ENCODE peak calls at places on chromosomes 3 and 15, in five cellular contexts. R is K562, S is HepG2, T is H1, G is GM12878. U is an unnamed sample.

GRCh38 chr3:15241341-15241740 is 35.3 kb downstream of the CAPN7 start:
- DNase-seq in R (peak), S (no peak), T (no peak), G (no peak), U (peak)

GRCh38 chr3:186510374-186511079 is 33.7 kb downstream of the CRYGS start:
- DNase-seq in R (no peak), S (no peak), T (no peak), G (no peak), U (no peak)

GRCh38 chr3:120678331-120678845 is 3.7 kb downstream of the HGD start:
- DNase-seq in R (no peak), S (peak), T (no peak), G (peak), U (peak)

GRCh38 chr3:178244653-178245384 is 291.4 kb upstream of the KCNMB2 start:
- DNase-seq in R (no peak), S (no peak), T (no peak), G (no peak), U (no peak)

GRCh38 chr15:58517252-58517681 is 85.5 kb downstream of the LIPC start:
- DNase-seq in R (peak), S (no peak), T (no peak), G (peak), U (peak)

GRCh38 chr3:71048948-71049347 is 534.6 kb downstream of the FOXP1 start:
- DNase-seq in R (no peak), S (peak), T (no peak), G (no peak), U (peak)

GRCh38 chr3:150146891-150147761 is 176.4 kb upstream of the PFN2 start:
- DNase-seq in R (no peak), S (no peak), T (no peak), G (no peak), U (no peak)

GRCh38 chr15:48861813-48862431 is 16.0 kb upstream of the EID1 start:
- DNase-seq in R (peak), S (peak), T (no peak), G (no peak), U (peak)

GRCh38 chr15:57592426-57592825 is 722 bp downstream of the MYZAP start:
- DNase-seq in R (no peak), S (no peak), T (no peak), G (no peak), U (no peak)

GRCh38 chr3:38649500-38650247 is at the start of gene SCN5A:
- DNase-seq in R (peak), S (no peak), T (peak), G (no peak), U (peak)

GRCh38 chr3:41726891-41727290 is 235.0 kb downstream of the ULK4 start:
- DNase-seq in R (no peak), S (no peak), T (no peak), G (no peak), U (no peak)

GRCh38 chr3:194872669-194872977 is 186.9 kb downstream of the FAM43A start:
- DNase-seq in R (no peak), S (no peak), T (no peak), G (no peak), U (no peak)

GRCh38 chr3:173770011-173770410 is 372.5 kb downstream of the NLGN1 start:
- DNase-seq in R (no peak), S (no peak), T (no peak), G (no peak), U (no peak)

GRCh38 chr15:66592505-66593218 is 26.9 kb upstream of the LCTL start:
- DNase-seq in R (peak), S (no peak), T (no peak), G (no peak), U (no peak)

GRCh38 chr3:150365132-150365604 is 42.9 kb upstream of the TSC22D2 start:
- DNase-seq in R (peak), S (no peak), T (no peak), G (peak), U (no peak)

GRCh38 chr15:73959012-73959581 is 32.8 kb downstream of the LOXL1 start:
- DNase-seq in R (no peak), S (no peak), T (no peak), G (no peak), U (no peak)

GRCh38 chr15:49182128-49182527 is 12.1 kb downstream of the GALK2 start:
- DNase-seq in R (no peak), S (no peak), T (no peak), G (no peak), U (no peak)

GRCh38 chr3:142275856-142276255 is 50.5 kb upstream of the GK5 start:
- DNase-seq in R (no peak), S (no peak), T (no peak), G (no peak), U (no peak)

GRCh38 chr3:66038726-66039589 is at the start of gene MAGI1:
- DNase-seq in R (peak), S (peak), T (peak), G (no peak), U (peak)
- TF ChIP-seq POLR2A in R (no peak), S (peak), T (peak), G (no peak), U (peak)

GRCh38 chr3:160403028-160403545 is 3.6 kb downstream of the SMC4 start:
- DNase-seq in R (no peak), S (no peak), T (no peak), G (no peak), U (no peak)
- TF ChIP-seq USF2 in R (no peak), S (no peak), T (no peak), G (no peak), U (no peak)

GRCh38 chr3:158447408-158447807 is 123.6 kb upstream of the MLF1 start:
- DNase-seq in R (no peak), S (no peak), T (no peak), G (no peak), U (no peak)
- TF ChIP-seq KDM1A in R (no peak), S (no peak), T (no peak), G (no peak), U (no peak)

GRCh38 chr15:64156652-64157331 is 5.3 kb downstream of the SNX22 start:
- DNase-seq in R (no peak), S (no peak), T (no peak), G (no peak), U (no peak)

GRCh38 chr15:64155802-64156651 is 4.5 kb downstream of the SNX22 start:
- DNase-seq in R (no peak), S (no peak), T (no peak), G (no peak), U (no peak)

GRCh38 chr15:64152507-64153387 is 1.2 kb downstream of the SNX22 start:
- DNase-seq in R (no peak), S (no peak), T (peak), G (no peak), U (no peak)

GRCh38 chr15:64151727-64152506 is at the start of gene SNX22:
- DNase-seq in R (no peak), S (no peak), T (peak), G (no peak), U (no peak)

GRCh38 chr15:64153480-64154367 is 2.2 kb downstream of the SNX22 start:
- DNase-seq in R (peak), S (peak), T (peak), G (peak), U (peak)
- TF ChIP-seq POLR2A in R (peak), S (peak), T (peak), G (peak), U (peak)

DNA sequence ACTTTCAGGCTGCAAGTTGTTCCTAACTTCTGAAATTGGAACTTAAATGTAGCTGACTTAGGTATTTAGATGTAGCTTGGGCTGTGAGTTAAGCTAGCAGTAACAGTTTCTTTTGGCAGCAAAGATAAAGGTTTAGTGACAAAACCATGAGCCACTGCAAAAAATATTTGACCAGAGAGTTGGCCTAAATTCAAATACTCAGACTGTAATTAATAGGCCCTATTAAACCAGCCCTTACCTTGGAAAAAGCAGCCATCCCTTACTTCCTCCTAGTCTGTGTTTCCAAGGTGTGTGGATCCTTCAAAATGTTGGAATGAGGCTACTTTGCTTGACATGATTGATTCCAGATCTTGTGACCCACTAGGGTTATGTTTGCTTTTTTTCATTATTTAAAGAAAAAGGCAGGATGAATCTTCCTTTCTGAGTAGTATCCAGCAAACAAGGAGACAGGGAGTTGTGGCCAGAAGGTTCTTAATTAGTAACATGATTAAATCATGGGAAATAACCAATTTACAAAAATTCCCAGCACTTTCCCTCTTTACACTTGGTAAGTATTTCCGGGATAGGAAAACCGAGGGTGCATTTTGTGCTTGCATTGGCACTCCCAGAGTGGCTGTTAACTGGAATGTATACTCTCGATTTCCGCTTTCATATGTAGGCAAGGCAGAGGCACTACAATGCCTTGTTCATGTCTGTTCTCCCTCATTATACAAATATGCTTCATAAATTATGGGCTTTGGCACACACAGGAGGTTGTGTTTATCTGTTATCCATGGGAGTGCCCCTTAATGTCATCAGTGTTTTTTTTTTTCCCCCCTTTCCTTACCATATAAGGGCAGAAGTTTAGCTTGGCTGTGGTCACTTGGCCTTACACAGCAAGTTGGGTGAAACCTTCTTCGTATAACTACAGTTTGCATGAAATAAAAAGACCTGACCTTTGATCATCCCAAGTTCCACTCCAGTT is 8.5 kb downstream of the TPM1 start:
- DNase-seq in R (peak), S (peak), T (no peak), G (no peak), U (no peak)
- TF ChIP-seq USF2 in R (no peak), S (no peak), T (no peak), G (no peak), U (no peak)

GRCh38 chr3:62876064-62876463 is 848 bp upstream of the CADPS start:
- DNase-seq in R (peak), S (peak), T (peak), G (no peak), U (no peak)

GRCh38 chr3:62875103-62876002 is at the start of gene CADPS:
- DNase-seq in R (no peak), S (no peak), T (peak), G (no peak), U (no peak)

GRCh38 chr3:62872318-62872717 is 2.9 kb downstream of the CADPS start:
- DNase-seq in R (no peak), S (no peak), T (no peak), G (no peak), U (no peak)

GRCh38 chr3:62873672-62874397 is 1.4 kb downstream of the CADPS start:
- DNase-seq in R (peak), S (no peak), T (peak), G (no peak), U (peak)

DNA sequence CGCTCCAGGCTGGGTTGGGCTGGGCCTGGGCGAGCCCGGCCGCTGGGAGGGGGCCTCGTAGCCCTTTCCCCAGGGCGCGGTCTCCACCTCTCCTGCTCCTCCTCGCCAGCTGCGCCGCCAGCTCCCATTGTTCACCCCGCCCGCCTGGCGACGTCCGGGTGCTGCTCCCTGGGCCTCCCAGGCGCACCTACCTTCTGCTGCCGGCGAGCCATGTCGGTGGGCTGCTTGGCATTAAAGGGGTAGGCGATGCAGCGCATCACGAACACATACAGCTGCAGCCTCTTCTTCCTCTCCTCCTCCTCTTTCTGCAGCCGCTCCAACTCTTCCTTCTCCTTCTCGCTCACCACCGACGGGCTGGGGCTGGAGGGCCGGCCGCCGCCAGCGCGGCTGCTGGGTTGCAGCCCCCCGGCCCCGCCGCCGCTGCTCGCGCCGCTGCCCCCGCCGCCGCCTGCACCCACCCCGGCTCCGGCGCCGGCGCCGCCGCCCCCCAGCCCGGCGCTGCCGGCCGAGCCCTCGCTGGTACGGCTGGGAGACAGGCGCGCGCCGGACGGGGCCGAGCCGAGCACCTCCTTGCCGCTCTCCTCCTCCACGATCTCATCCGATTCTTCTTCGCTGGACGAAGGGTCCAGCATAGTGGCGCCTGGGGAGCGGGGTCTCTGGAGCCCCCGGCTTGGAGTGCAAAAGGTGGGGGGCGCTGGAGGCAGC is 666 bp downstream of the CADPS start:
- DNase-seq in R (no peak), S (no peak), T (peak), G (no peak), U (no peak)
- TF ChIP-seq KDM1A in R (no peak), S (no peak), T (no peak), G (no peak), U (no peak)

GRCh38 chr3:11134794-11135193 is 19.5 kb upstream of the HRH1 start:
- DNase-seq in R (no peak), S (no peak), T (no peak), G (no peak), U (no peak)

GRCh38 chr3:11137627-11137959 is 16.7 kb upstream of the HRH1 start:
- DNase-seq in R (no peak), S (no peak), T (no peak), G (no peak), U (no peak)

GRCh38 chr3:11136116-11136515 is 18.2 kb upstream of the HRH1 start:
- DNase-seq in R (no peak), S (no peak), T (no peak), G (no peak), U (no peak)

GRCh38 chr3:11138371-11138770 is 15.9 kb upstream of the HRH1 start:
- DNase-seq in R (no peak), S (no peak), T (no peak), G (no peak), U (no peak)

GRCh38 chr3:11136871-11137626 is 17.2 kb upstream of the HRH1 start:
- DNase-seq in R (peak), S (peak), T (no peak), G (no peak), U (peak)
- TF ChIP-seq POLR2A in R (no peak), S (no peak), T (no peak), G (no peak), U (peak)